ENCODE peak calls at places on chromosome 2, in four cellular contexts. L is activated CD4-positive, alpha-beta T cell treated with anti-CD3 and anti-CD28 coated beads for 24 hours; S is endothelial cell; X is iPS DF 19.7. D is an unnamed sample.

GRCh38 chr2:181058378-181059269 is 78.2 kb downstream of the UBE2E3 start:
- DNase-seq in L (no peak), S (peak; percentile 24), X (no peak), D (peak; percentile 22)

GRCh38 chr2:209937893-209938292 is 64.5 kb upstream of the RPE start:
- DNase-seq in S (no peak), L (no peak), X (no peak), D (no peak)

GRCh38 chr2:157627594-157628281 is 926 bp downstream of the ACVR1C start:
- DNase-seq in S (no peak), L (peak; percentile 29), X (no peak), D (no peak)

GRCh38 chr2:61811821-61812220 is 42.0 kb downstream of the FAM161A start:
- DNase-seq in X (no peak), L (no peak), S (no peak), D (no peak)

GRCh38 chr2:139990646-139991335 is 1210.6 kb upstream of the NXPH2 start:
- DNase-seq in L (no peak), S (no peak), X (no peak), D (no peak)

GRCh38 chr2:234162876-234163275 is 112.4 kb downstream of the SPP2 start:
- DNase-seq in S (no peak), X (no peak), L (no peak), D (no peak)

GRCh38 chr2:169091256-169091655 is 21.9 kb downstream of the DHRS9 start:
- DNase-seq in L (no peak), X (no peak), S (no peak), D (no peak)

GRCh38 chr2:160381425-160381951 is 112.1 kb downstream of the RBMS1 start:
- DNase-seq in L (no peak), X (no peak), S (no peak), D (no peak)

GRCh38 chr2:72745679-72746368 is 80.0 kb downstream of the EXOC6B start:
- DNase-seq in S (peak; percentile 20), X (no peak), L (no peak), D (no peak)

GRCh38 chr2:67234443-67234842 is 162.7 kb upstream of the ETAA1 start:
- DNase-seq in L (no peak), X (peak; percentile 38), S (no peak), D (no peak)

GRCh38 chr2:31267437-31268120 is 33.6 kb downstream of the EHD3 start:
- DNase-seq in X (no peak), S (no peak), L (no peak), D (no peak)

GRCh38 chr2:112701092-112701491 is 19.7 kb upstream of the NT5DC4 start:
- DNase-seq in X (no peak), S (no peak), L (no peak), D (no peak)

GRCh38 chr2:60331106-60331809 is 222.2 kb downstream of the BCL11A start:
- DNase-seq in L (no peak), S (no peak), X (no peak), D (no peak)

GRCh38 chr2:173326806-173327205 is 27.9 kb upstream of the CDCA7 start:
- DNase-seq in X (no peak), S (no peak), L (no peak), D (no peak)

GRCh38 chr2:100957971-100958653 is 44.0 kb upstream of the RPL31 start:
- DNase-seq in S (no peak), X (no peak), L (no peak), D (no peak)

GRCh38 chr2:33670392-33670937 is 71.4 kb upstream of the FAM98A start:
- DNase-seq in L (no peak), X (peak; percentile 35), S (no peak), D (no peak)

GRCh38 chr2:148058641-148059040 is 37.8 kb downstream of the MBD5 start:
- DNase-seq in L (no peak), X (no peak), S (no peak), D (no peak)

D was measured in GM06990.